ENCODE peak calls at places on chromosomes 5 and 9, in seven cellular contexts. E is OCI-LY7, L is dorsolateral prefrontal cortex, Z is BE2C, H is neural progenitor cell, K is cardiac muscle cell, M is GM06990. X is an unnamed sample.

GRCh38 chr5:141889282-141889871 is 11.2 kb upstream of the PCDH1 start:
- DNase-seq in E (peak; percentile 43), L (no peak), H (no peak), Z (no peak), K (peak; percentile 32), M (no peak), X (no peak)

GRCh38 chr9:81382281-81382680 is 307.1 kb downstream of the TLE1 start:
- DNase-seq in Z (no peak), L (no peak), E (no peak), M (no peak), K (no peak), H (no peak), X (no peak)

GRCh38 chr5:35476046-35476445 is 141.6 kb upstream of the SPEF2 start:
- DNase-seq in Z (no peak), L (no peak), K (no peak), E (no peak), H (no peak), M (no peak), X (no peak)

GRCh38 chr9:77375956-77376532 is 198.7 kb downstream of the VPS13A start:
- DNase-seq in K (peak; percentile 2), L (no peak), E (no peak), Z (no peak), M (no peak), H (peak; percentile 86), X (no peak)

GRCh38 chr5:13994606-13995336 is 50.3 kb upstream of the DNAH5 start:
- DNase-seq in Z (no peak), L (no peak), M (no peak), K (no peak), H (no peak), E (no peak), X (no peak)

GRCh38 chr5:84729326-84729725 is 344.6 kb upstream of the EDIL3 start:
- DNase-seq in Z (no peak), E (no peak), H (no peak), L (no peak), M (no peak), K (peak; percentile 31), X (no peak)

GRCh38 chr5:132677191-132677590 is 3.4 kb downstream of the IL4 start:
- DNase-seq in H (peak; percentile 24), M (no peak), L (no peak), K (peak; percentile 71), Z (peak; percentile 45), E (no peak), X (peak; percentile 73)

GRCh38 chr5:150624334-150625163 is 15.9 kb upstream of the SYNPO start:
- DNase-seq in M (peak; percentile 49), E (no peak), H (peak; percentile 76), Z (peak; percentile 47), L (no peak), K (peak; percentile 55), X (no peak)

GRCh38 chr5:95730730-95731570 is at the start of gene RHOBTB3:
- DNase-seq in K (peak; percentile 98), E (peak; percentile 38), Z (peak; percentile 92), H (peak; percentile 89), L (peak; percentile 89), M (peak; percentile 71), X (peak; percentile 85)
- TF ChIP-seq CTCF in K (no peak), E (no peak), Z (no peak), H (no peak), L (peak; percentile 19), M (no peak), X (no peak)

DNA sequence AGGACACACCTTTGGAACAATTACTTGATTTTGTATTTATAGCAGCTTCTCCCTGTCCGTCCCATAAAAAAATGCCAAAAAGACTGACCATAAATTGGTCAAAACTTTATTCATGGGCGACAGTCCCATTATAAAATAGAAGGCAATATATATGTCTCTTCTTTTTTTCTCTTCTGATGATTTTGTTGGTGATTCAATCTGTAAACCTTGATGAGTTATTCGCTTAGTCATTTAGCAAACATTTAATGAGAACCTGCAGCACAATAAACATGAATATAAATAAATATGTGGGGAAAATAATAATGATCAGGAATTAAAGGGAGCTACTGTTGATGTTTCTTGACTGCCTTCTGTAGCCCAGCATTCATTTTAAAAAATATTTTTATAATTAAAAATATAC is 356.4 kb upstream of the ACTBL2 start:
- DNase-seq in E (no peak), L (no peak), M (no peak), K (no peak), H (no peak), Z (no peak), X (no peak)
- TF ChIP-seq CTCF in E (no peak), L (no peak), M (no peak), K (no peak), H (no peak), Z (no peak), X (no peak)

GRCh38 chr9:34176089-34176488 is 2.8 kb upstream of the UBAP1 start:
- DNase-seq in K (no peak), M (no peak), H (no peak), Z (no peak), L (no peak), E (no peak), X (no peak)

GRCh38 chr9:34171753-34172535 is 6.9 kb upstream of the UBAP1 start:
- DNase-seq in L (no peak), Z (no peak), H (no peak), M (peak; percentile 51), K (no peak), E (peak; percentile 74), X (no peak)

GRCh38 chr9:34169125-34169524 is 9.7 kb upstream of the UBAP1 start:
- DNase-seq in H (no peak), Z (no peak), L (no peak), E (no peak), M (no peak), K (no peak), X (no peak)

DNA sequence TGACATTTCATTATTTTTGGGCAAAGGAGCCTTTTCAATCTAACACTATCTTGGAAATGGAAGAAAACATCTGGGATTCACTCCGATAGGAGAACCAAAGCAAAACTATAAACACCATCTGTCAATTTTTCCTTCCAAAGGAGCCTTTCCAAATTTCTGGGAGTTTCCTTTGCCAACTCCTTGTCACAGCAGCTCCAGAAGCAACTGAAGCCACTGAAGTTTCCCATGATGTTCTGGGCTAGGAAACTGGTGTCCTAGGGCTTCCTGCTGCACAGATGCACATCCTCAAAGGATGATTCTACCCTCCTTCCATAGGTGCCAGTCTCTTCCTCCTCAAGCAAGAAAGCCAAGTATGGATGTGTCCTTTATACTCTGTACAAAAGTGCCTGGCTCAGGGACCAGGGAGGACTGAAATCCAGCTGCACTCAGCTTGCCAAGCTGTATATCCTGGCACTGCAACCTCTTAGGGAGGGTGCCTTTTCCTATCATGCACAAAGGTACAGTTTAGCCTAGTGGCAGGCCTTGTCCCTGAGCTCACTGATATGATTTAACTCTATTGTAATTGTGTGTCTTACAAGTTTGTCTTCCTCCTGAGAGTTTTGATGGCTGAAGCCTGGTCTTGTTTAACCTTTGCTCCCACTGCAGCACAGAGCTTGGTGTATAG is 8.5 kb upstream of the UBAP1 start:
- DNase-seq in Z (peak; percentile 25), H (no peak), K (no peak), M (no peak), L (no peak), E (no peak), X (no peak)
- TF ChIP-seq CTCF in Z (no peak), H (no peak), K (no peak), M (no peak), L (no peak), E (no peak), X (no peak)

DNA sequence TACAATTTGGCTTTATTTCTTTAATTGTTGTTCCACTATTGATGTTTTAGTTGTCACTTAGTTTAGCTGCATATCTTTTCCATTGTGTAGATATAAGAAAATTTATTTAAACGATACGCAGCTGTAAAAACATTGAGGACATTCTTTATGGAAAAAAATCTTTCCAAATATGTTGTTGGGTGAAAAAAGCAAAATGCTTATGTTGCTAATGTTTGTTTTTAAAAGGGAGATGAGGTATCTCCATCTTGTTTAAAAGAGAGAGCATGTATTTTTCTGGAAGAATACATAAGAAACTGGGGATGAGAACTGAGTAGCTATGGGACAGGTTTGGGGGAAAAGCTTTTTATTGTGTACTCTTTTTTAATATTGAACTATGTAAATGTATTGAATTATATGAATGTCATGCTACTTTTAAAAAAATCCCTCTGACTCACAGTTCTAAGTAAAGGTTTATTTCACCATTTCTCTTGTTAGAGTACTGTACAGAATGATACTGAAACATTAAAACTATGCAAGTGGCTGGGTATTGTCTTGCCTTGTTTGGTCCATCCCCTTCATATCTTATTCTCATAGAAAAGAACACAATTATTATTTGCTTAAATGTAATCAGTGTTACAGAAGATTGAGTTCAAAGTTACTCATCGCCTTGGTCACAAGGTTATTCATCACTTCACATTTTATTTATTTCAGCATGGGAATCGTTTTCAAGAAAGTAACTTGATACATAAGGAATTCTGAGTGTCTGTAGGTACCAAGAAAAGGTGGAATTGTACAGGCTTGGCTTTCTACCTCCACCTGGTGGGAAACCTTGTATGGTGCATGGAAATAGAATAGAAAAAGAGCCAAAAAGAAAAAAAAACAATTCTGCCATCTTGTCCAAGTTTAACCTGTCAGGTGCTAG is 85.8 kb downstream of the RIC1 start:
- DNase-seq in K (peak; percentile 33), E (peak; percentile 26), M (no peak), H (peak; percentile 13), L (no peak), Z (no peak), X (no peak)
- TF ChIP-seq CTCF in K (peak; percentile 40), E (peak; percentile 79), M (no peak), H (peak; percentile 43), L (no peak), Z (peak; percentile 59), X (peak; percentile 20)

DNA sequence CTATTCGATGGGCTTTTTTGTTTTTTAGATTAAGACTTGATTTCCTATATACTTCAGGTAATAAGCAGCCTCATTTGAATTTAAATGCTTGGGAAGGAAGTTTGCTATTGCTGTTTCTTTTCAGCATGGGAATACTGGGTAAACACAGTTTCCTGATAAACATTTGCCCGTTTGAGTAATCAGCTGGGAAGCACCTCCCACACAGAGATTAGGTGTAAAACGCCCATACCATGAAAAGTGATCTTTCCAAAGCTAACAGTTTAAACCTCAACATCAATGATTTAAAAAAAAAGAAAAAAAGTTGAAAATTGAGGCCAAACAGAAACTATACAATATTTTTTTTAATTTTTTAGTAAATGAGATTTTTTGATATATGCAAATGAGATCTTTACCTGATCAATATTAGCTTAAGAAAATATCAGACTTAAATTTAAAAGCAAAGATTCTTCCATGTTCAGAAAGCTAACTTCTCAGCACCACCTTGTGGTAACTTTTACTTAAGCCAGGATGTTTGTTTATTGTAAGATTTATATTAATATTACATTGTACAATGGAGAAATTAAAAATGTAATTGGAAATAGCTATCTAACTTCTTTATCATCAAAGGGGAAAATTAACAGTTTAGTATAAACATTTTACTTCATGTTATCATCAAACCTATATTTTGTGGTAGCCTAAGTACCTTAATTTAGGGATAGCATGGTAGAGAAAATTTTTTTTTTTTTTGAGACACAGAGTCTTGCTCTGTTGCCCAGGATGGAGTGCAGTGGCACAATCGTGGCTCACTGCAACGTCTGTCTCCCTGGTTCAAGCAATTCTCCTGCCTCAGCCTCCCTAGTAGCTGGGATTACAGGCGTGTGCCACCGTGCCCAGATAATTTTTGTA is 39.8 kb downstream of the F2RL2 start:
- DNase-seq in Z (no peak), L (no peak), K (peak; percentile 43), E (peak; percentile 39), H (no peak), M (no peak), X (no peak)
- TF ChIP-seq CTCF in Z (peak; percentile 12), L (no peak), K (peak; percentile 50), E (peak; percentile 79), H (peak; percentile 45), M (peak; percentile 19), X (peak; percentile 3)

GRCh38 chr9:9352877-9353481 is 1259.8 kb downstream of the PTPRD start:
- DNase-seq in M (no peak), K (peak; percentile 0), E (peak; percentile 4), L (no peak), H (peak; percentile 36), Z (peak; percentile 6), X (no peak)
- TF ChIP-seq CTCF in M (peak; percentile 66), K (peak; percentile 40), E (peak; percentile 90), L (peak; percentile 72), H (peak; percentile 90), Z (peak; percentile 51), X (no peak)